ENCODE peak calls at places on chromosome 15, in seven cellular contexts. One of them, this sample, is unnamed.

GRCh38 chr15:64246364-64247189 is 83.8 kb upstream of the PPIB start:
- DNase-seq in activated CD8-positive, alpha-beta memory T cell treated with anti-CD3 and anti-CD28 coated beads, Interleukin-2, amount 10 ng/mL, durations not matched to agents 7 days and 5 days: peak
- DNase-seq in activated naive CD8-positive, alpha-beta T cell treated with anti-CD3 and anti-CD28 coated beads, Interleukin-2, amount 50 U/mL, for 24 hours: peak
- DNase-seq in activated T-cell treated with anti-CD3 and anti-CD28 coated beads, Interleukin-2, amount 50 U/mL, for 4 hours: no peak
- DNase-seq in DMS53: peak
- DNase-seq in stimulated activated CD4-positive, alpha-beta T cell treated with anti-CD3 and anti-CD28 coated beads, TNF-alpha, amount 100 ng/mL, for 24 hours: peak
- DNase-seq in nephron progenitor cell: no peak
- DNase-seq in this sample: no peak

GRCh38 chr15:31366169-31366734 is 39.6 kb downstream of the KLF13 start:
- DNase-seq in activated CD8-positive, alpha-beta memory T cell treated with anti-CD3 and anti-CD28 coated beads, Interleukin-2, amount 10 ng/mL, durations not matched to agents 7 days and 5 days: peak
- DNase-seq in DMS53: no peak
- DNase-seq in activated T-cell treated with anti-CD3 and anti-CD28 coated beads, Interleukin-2, amount 50 U/mL, for 4 hours: no peak
- DNase-seq in nephron progenitor cell: no peak
- DNase-seq in activated naive CD8-positive, alpha-beta T cell treated with anti-CD3 and anti-CD28 coated beads, Interleukin-2, amount 50 U/mL, for 24 hours: no peak
- DNase-seq in stimulated activated CD4-positive, alpha-beta T cell treated with anti-CD3 and anti-CD28 coated beads, TNF-alpha, amount 100 ng/mL, for 24 hours: no peak
- DNase-seq in this sample: no peak

GRCh38 chr15:60255390-60255789 is 142.4 kb downstream of the ANXA2 start:
- DNase-seq in DMS53: peak
- DNase-seq in nephron progenitor cell: no peak
- DNase-seq in activated CD8-positive, alpha-beta memory T cell treated with anti-CD3 and anti-CD28 coated beads, Interleukin-2, amount 10 ng/mL, durations not matched to agents 7 days and 5 days: peak
- DNase-seq in stimulated activated CD4-positive, alpha-beta T cell treated with anti-CD3 and anti-CD28 coated beads, TNF-alpha, amount 100 ng/mL, for 24 hours: no peak
- DNase-seq in activated T-cell treated with anti-CD3 and anti-CD28 coated beads, Interleukin-2, amount 50 U/mL, for 4 hours: no peak
- DNase-seq in activated naive CD8-positive, alpha-beta T cell treated with anti-CD3 and anti-CD28 coated beads, Interleukin-2, amount 50 U/mL, for 24 hours: no peak
- DNase-seq in this sample: no peak

GRCh38 chr15:70154440-70155347 is 57.0 kb upstream of the TLE3 start:
- DNase-seq in DMS53: peak
- DNase-seq in activated CD8-positive, alpha-beta memory T cell treated with anti-CD3 and anti-CD28 coated beads, Interleukin-2, amount 10 ng/mL, durations not matched to agents 7 days and 5 days: no peak
- DNase-seq in activated naive CD8-positive, alpha-beta T cell treated with anti-CD3 and anti-CD28 coated beads, Interleukin-2, amount 50 U/mL, for 24 hours: no peak
- DNase-seq in stimulated activated CD4-positive, alpha-beta T cell treated with anti-CD3 and anti-CD28 coated beads, TNF-alpha, amount 100 ng/mL, for 24 hours: no peak
- DNase-seq in activated T-cell treated with anti-CD3 and anti-CD28 coated beads, Interleukin-2, amount 50 U/mL, for 4 hours: no peak
- DNase-seq in nephron progenitor cell: peak
- DNase-seq in this sample: peak

GRCh38 chr15:62745621-62746180 is 296.8 kb upstream of the TPM1 start:
- DNase-seq in stimulated activated CD4-positive, alpha-beta T cell treated with anti-CD3 and anti-CD28 coated beads, TNF-alpha, amount 100 ng/mL, for 24 hours: no peak
- DNase-seq in nephron progenitor cell: no peak
- DNase-seq in DMS53: no peak
- DNase-seq in activated CD8-positive, alpha-beta memory T cell treated with anti-CD3 and anti-CD28 coated beads, Interleukin-2, amount 10 ng/mL, durations not matched to agents 7 days and 5 days: no peak
- DNase-seq in activated T-cell treated with anti-CD3 and anti-CD28 coated beads, Interleukin-2, amount 50 U/mL, for 4 hours: no peak
- DNase-seq in activated naive CD8-positive, alpha-beta T cell treated with anti-CD3 and anti-CD28 coated beads, Interleukin-2, amount 50 U/mL, for 24 hours: no peak
- DNase-seq in this sample: no peak

GRCh38 chr15:52162260-52162659 is 28.9 kb downstream of the GNB5 start:
- DNase-seq in DMS53: no peak
- DNase-seq in nephron progenitor cell: no peak
- DNase-seq in activated T-cell treated with anti-CD3 and anti-CD28 coated beads, Interleukin-2, amount 50 U/mL, for 4 hours: no peak
- DNase-seq in stimulated activated CD4-positive, alpha-beta T cell treated with anti-CD3 and anti-CD28 coated beads, TNF-alpha, amount 100 ng/mL, for 24 hours: no peak
- DNase-seq in activated naive CD8-positive, alpha-beta T cell treated with anti-CD3 and anti-CD28 coated beads, Interleukin-2, amount 50 U/mL, for 24 hours: no peak
- DNase-seq in activated CD8-positive, alpha-beta memory T cell treated with anti-CD3 and anti-CD28 coated beads, Interleukin-2, amount 10 ng/mL, durations not matched to agents 7 days and 5 days: no peak
- DNase-seq in this sample: no peak

GRCh38 chr15:63372753-63373152 is 8.9 kb downstream of the CA12 start:
- DNase-seq in nephron progenitor cell: no peak
- DNase-seq in activated naive CD8-positive, alpha-beta T cell treated with anti-CD3 and anti-CD28 coated beads, Interleukin-2, amount 50 U/mL, for 24 hours: no peak
- DNase-seq in DMS53: no peak
- DNase-seq in stimulated activated CD4-positive, alpha-beta T cell treated with anti-CD3 and anti-CD28 coated beads, TNF-alpha, amount 100 ng/mL, for 24 hours: no peak
- DNase-seq in activated T-cell treated with anti-CD3 and anti-CD28 coated beads, Interleukin-2, amount 50 U/mL, for 4 hours: no peak
- DNase-seq in activated CD8-positive, alpha-beta memory T cell treated with anti-CD3 and anti-CD28 coated beads, Interleukin-2, amount 10 ng/mL, durations not matched to agents 7 days and 5 days: no peak
- DNase-seq in this sample: no peak

GRCh38 chr15:78502641-78503040 is 4.7 kb upstream of the HYKK start:
- DNase-seq in DMS53: no peak
- DNase-seq in stimulated activated CD4-positive, alpha-beta T cell treated with anti-CD3 and anti-CD28 coated beads, TNF-alpha, amount 100 ng/mL, for 24 hours: no peak
- DNase-seq in activated T-cell treated with anti-CD3 and anti-CD28 coated beads, Interleukin-2, amount 50 U/mL, for 4 hours: no peak
- DNase-seq in nephron progenitor cell: no peak
- DNase-seq in activated naive CD8-positive, alpha-beta T cell treated with anti-CD3 and anti-CD28 coated beads, Interleukin-2, amount 50 U/mL, for 24 hours: no peak
- DNase-seq in activated CD8-positive, alpha-beta memory T cell treated with anti-CD3 and anti-CD28 coated beads, Interleukin-2, amount 10 ng/mL, durations not matched to agents 7 days and 5 days: no peak
- DNase-seq in this sample: no peak

GRCh38 chr15:45205192-45205591 is 17.4 kb upstream of the SHF start:
- DNase-seq in DMS53: peak
- DNase-seq in stimulated activated CD4-positive, alpha-beta T cell treated with anti-CD3 and anti-CD28 coated beads, TNF-alpha, amount 100 ng/mL, for 24 hours: peak
- DNase-seq in activated CD8-positive, alpha-beta memory T cell treated with anti-CD3 and anti-CD28 coated beads, Interleukin-2, amount 10 ng/mL, durations not matched to agents 7 days and 5 days: peak
- DNase-seq in activated naive CD8-positive, alpha-beta T cell treated with anti-CD3 and anti-CD28 coated beads, Interleukin-2, amount 50 U/mL, for 24 hours: peak
- DNase-seq in activated T-cell treated with anti-CD3 and anti-CD28 coated beads, Interleukin-2, amount 50 U/mL, for 4 hours: peak
- DNase-seq in nephron progenitor cell: peak
- DNase-seq in this sample: peak

GRCh38 chr15:81010086-81010485 is 9.4 kb downstream of the TLNRD1 start:
- DNase-seq in DMS53: no peak
- DNase-seq in stimulated activated CD4-positive, alpha-beta T cell treated with anti-CD3 and anti-CD28 coated beads, TNF-alpha, amount 100 ng/mL, for 24 hours: no peak
- DNase-seq in activated T-cell treated with anti-CD3 and anti-CD28 coated beads, Interleukin-2, amount 50 U/mL, for 4 hours: no peak
- DNase-seq in activated naive CD8-positive, alpha-beta T cell treated with anti-CD3 and anti-CD28 coated beads, Interleukin-2, amount 50 U/mL, for 24 hours: no peak
- DNase-seq in nephron progenitor cell: no peak
- DNase-seq in activated CD8-positive, alpha-beta memory T cell treated with anti-CD3 and anti-CD28 coated beads, Interleukin-2, amount 10 ng/mL, durations not matched to agents 7 days and 5 days: no peak
- DNase-seq in this sample: no peak

GRCh38 chr15:89802986-89803820 is 11.4 kb downstream of the ANPEP start:
- DNase-seq in activated T-cell treated with anti-CD3 and anti-CD28 coated beads, Interleukin-2, amount 50 U/mL, for 4 hours: no peak
- DNase-seq in activated naive CD8-positive, alpha-beta T cell treated with anti-CD3 and anti-CD28 coated beads, Interleukin-2, amount 50 U/mL, for 24 hours: no peak
- DNase-seq in DMS53: no peak
- DNase-seq in stimulated activated CD4-positive, alpha-beta T cell treated with anti-CD3 and anti-CD28 coated beads, TNF-alpha, amount 100 ng/mL, for 24 hours: no peak
- DNase-seq in activated CD8-positive, alpha-beta memory T cell treated with anti-CD3 and anti-CD28 coated beads, Interleukin-2, amount 10 ng/mL, durations not matched to agents 7 days and 5 days: no peak
- DNase-seq in nephron progenitor cell: no peak
- DNase-seq in this sample: no peak

GRCh38 chr15:55282284-55282833 is 7.3 kb downstream of the RAB27A start:
- DNase-seq in activated CD8-positive, alpha-beta memory T cell treated with anti-CD3 and anti-CD28 coated beads, Interleukin-2, amount 10 ng/mL, durations not matched to agents 7 days and 5 days: peak
- DNase-seq in stimulated activated CD4-positive, alpha-beta T cell treated with anti-CD3 and anti-CD28 coated beads, TNF-alpha, amount 100 ng/mL, for 24 hours: no peak
- DNase-seq in nephron progenitor cell: no peak
- DNase-seq in DMS53: no peak
- DNase-seq in activated naive CD8-positive, alpha-beta T cell treated with anti-CD3 and anti-CD28 coated beads, Interleukin-2, amount 50 U/mL, for 24 hours: no peak
- DNase-seq in activated T-cell treated with anti-CD3 and anti-CD28 coated beads, Interleukin-2, amount 50 U/mL, for 4 hours: no peak
- DNase-seq in this sample: no peak

GRCh38 chr15:29952245-29952644 is 130.0 kb upstream of the TJP1 start:
- DNase-seq in activated T-cell treated with anti-CD3 and anti-CD28 coated beads, Interleukin-2, amount 50 U/mL, for 4 hours: no peak
- DNase-seq in activated CD8-positive, alpha-beta memory T cell treated with anti-CD3 and anti-CD28 coated beads, Interleukin-2, amount 10 ng/mL, durations not matched to agents 7 days and 5 days: no peak
- DNase-seq in nephron progenitor cell: no peak
- DNase-seq in stimulated activated CD4-positive, alpha-beta T cell treated with anti-CD3 and anti-CD28 coated beads, TNF-alpha, amount 100 ng/mL, for 24 hours: no peak
- DNase-seq in DMS53: no peak
- DNase-seq in activated naive CD8-positive, alpha-beta T cell treated with anti-CD3 and anti-CD28 coated beads, Interleukin-2, amount 50 U/mL, for 24 hours: no peak
- DNase-seq in this sample: no peak

GRCh38 chr15:70438776-70439175 is 324.6 kb downstream of the UACA start:
- DNase-seq in activated T-cell treated with anti-CD3 and anti-CD28 coated beads, Interleukin-2, amount 50 U/mL, for 4 hours: no peak
- DNase-seq in DMS53: no peak
- DNase-seq in nephron progenitor cell: no peak
- DNase-seq in stimulated activated CD4-positive, alpha-beta T cell treated with anti-CD3 and anti-CD28 coated beads, TNF-alpha, amount 100 ng/mL, for 24 hours: no peak
- DNase-seq in activated CD8-positive, alpha-beta memory T cell treated with anti-CD3 and anti-CD28 coated beads, Interleukin-2, amount 10 ng/mL, durations not matched to agents 7 days and 5 days: no peak
- DNase-seq in activated naive CD8-positive, alpha-beta T cell treated with anti-CD3 and anti-CD28 coated beads, Interleukin-2, amount 50 U/mL, for 24 hours: no peak
- DNase-seq in this sample: no peak

GRCh38 chr15:31974855-31975421 is 55.4 kb upstream of the CHRNA7 start:
- DNase-seq in activated CD8-positive, alpha-beta memory T cell treated with anti-CD3 and anti-CD28 coated beads, Interleukin-2, amount 10 ng/mL, durations not matched to agents 7 days and 5 days: no peak
- DNase-seq in activated naive CD8-positive, alpha-beta T cell treated with anti-CD3 and anti-CD28 coated beads, Interleukin-2, amount 50 U/mL, for 24 hours: peak
- DNase-seq in activated T-cell treated with anti-CD3 and anti-CD28 coated beads, Interleukin-2, amount 50 U/mL, for 4 hours: no peak
- DNase-seq in nephron progenitor cell: peak
- DNase-seq in DMS53: peak
- DNase-seq in stimulated activated CD4-positive, alpha-beta T cell treated with anti-CD3 and anti-CD28 coated beads, TNF-alpha, amount 100 ng/mL, for 24 hours: peak
- DNase-seq in this sample: peak

GRCh38 chr15:86444527-86444926 is 364.9 kb downstream of the AGBL1 start:
- DNase-seq in nephron progenitor cell: peak
- DNase-seq in DMS53: no peak
- DNase-seq in activated T-cell treated with anti-CD3 and anti-CD28 coated beads, Interleukin-2, amount 50 U/mL, for 4 hours: no peak
- DNase-seq in activated naive CD8-positive, alpha-beta T cell treated with anti-CD3 and anti-CD28 coated beads, Interleukin-2, amount 50 U/mL, for 24 hours: no peak
- DNase-seq in stimulated activated CD4-positive, alpha-beta T cell treated with anti-CD3 and anti-CD28 coated beads, TNF-alpha, amount 100 ng/mL, for 24 hours: no peak
- DNase-seq in activated CD8-positive, alpha-beta memory T cell treated with anti-CD3 and anti-CD28 coated beads, Interleukin-2, amount 10 ng/mL, durations not matched to agents 7 days and 5 days: no peak
- DNase-seq in this sample: no peak

GRCh38 chr15:29682361-29682760 is 139.9 kb downstream of the TJP1 start:
- DNase-seq in activated T-cell treated with anti-CD3 and anti-CD28 coated beads, Interleukin-2, amount 50 U/mL, for 4 hours: no peak
- DNase-seq in nephron progenitor cell: no peak
- DNase-seq in DMS53: no peak
- DNase-seq in stimulated activated CD4-positive, alpha-beta T cell treated with anti-CD3 and anti-CD28 coated beads, TNF-alpha, amount 100 ng/mL, for 24 hours: no peak
- DNase-seq in activated naive CD8-positive, alpha-beta T cell treated with anti-CD3 and anti-CD28 coated beads, Interleukin-2, amount 50 U/mL, for 24 hours: no peak
- DNase-seq in activated CD8-positive, alpha-beta memory T cell treated with anti-CD3 and anti-CD28 coated beads, Interleukin-2, amount 10 ng/mL, durations not matched to agents 7 days and 5 days: no peak
- DNase-seq in this sample: no peak

GRCh38 chr15:73677146-73677607 is 7.0 kb upstream of the CD276 start:
- DNase-seq in activated naive CD8-positive, alpha-beta T cell treated with anti-CD3 and anti-CD28 coated beads, Interleukin-2, amount 50 U/mL, for 24 hours: peak
- DNase-seq in activated CD8-positive, alpha-beta memory T cell treated with anti-CD3 and anti-CD28 coated beads, Interleukin-2, amount 10 ng/mL, durations not matched to agents 7 days and 5 days: peak
- DNase-seq in nephron progenitor cell: peak
- DNase-seq in DMS53: peak
- DNase-seq in activated T-cell treated with anti-CD3 and anti-CD28 coated beads, Interleukin-2, amount 50 U/mL, for 4 hours: peak
- DNase-seq in stimulated activated CD4-positive, alpha-beta T cell treated with anti-CD3 and anti-CD28 coated beads, TNF-alpha, amount 100 ng/mL, for 24 hours: peak
- DNase-seq in this sample: peak

GRCh38 chr15:62126364-62126763 is 38.7 kb downstream of the C2CD4B start:
- DNase-seq in nephron progenitor cell: no peak
- DNase-seq in activated naive CD8-positive, alpha-beta T cell treated with anti-CD3 and anti-CD28 coated beads, Interleukin-2, amount 50 U/mL, for 24 hours: no peak
- DNase-seq in activated T-cell treated with anti-CD3 and anti-CD28 coated beads, Interleukin-2, amount 50 U/mL, for 4 hours: no peak
- DNase-seq in activated CD8-positive, alpha-beta memory T cell treated with anti-CD3 and anti-CD28 coated beads, Interleukin-2, amount 10 ng/mL, durations not matched to agents 7 days and 5 days: no peak
- DNase-seq in DMS53: no peak
- DNase-seq in stimulated activated CD4-positive, alpha-beta T cell treated with anti-CD3 and anti-CD28 coated beads, TNF-alpha, amount 100 ng/mL, for 24 hours: no peak
- DNase-seq in this sample: no peak

GRCh38 chr15:60364306-60364924 is 33.4 kb downstream of the ANXA2 start:
- DNase-seq in nephron progenitor cell: no peak
- DNase-seq in stimulated activated CD4-positive, alpha-beta T cell treated with anti-CD3 and anti-CD28 coated beads, TNF-alpha, amount 100 ng/mL, for 24 hours: no peak
- DNase-seq in activated T-cell treated with anti-CD3 and anti-CD28 coated beads, Interleukin-2, amount 50 U/mL, for 4 hours: no peak
- DNase-seq in activated CD8-positive, alpha-beta memory T cell treated with anti-CD3 and anti-CD28 coated beads, Interleukin-2, amount 10 ng/mL, durations not matched to agents 7 days and 5 days: no peak
- DNase-seq in activated naive CD8-positive, alpha-beta T cell treated with anti-CD3 and anti-CD28 coated beads, Interleukin-2, amount 50 U/mL, for 24 hours: no peak
- DNase-seq in DMS53: no peak
- DNase-seq in this sample: no peak

GRCh38 chr15:91549581-91549980 is 303.9 kb upstream of the SLCO3A1 start:
- DNase-seq in activated T-cell treated with anti-CD3 and anti-CD28 coated beads, Interleukin-2, amount 50 U/mL, for 4 hours: no peak
- DNase-seq in nephron progenitor cell: no peak
- DNase-seq in DMS53: peak
- DNase-seq in stimulated activated CD4-positive, alpha-beta T cell treated with anti-CD3 and anti-CD28 coated beads, TNF-alpha, amount 100 ng/mL, for 24 hours: no peak
- DNase-seq in activated naive CD8-positive, alpha-beta T cell treated with anti-CD3 and anti-CD28 coated beads, Interleukin-2, amount 50 U/mL, for 24 hours: no peak
- DNase-seq in activated CD8-positive, alpha-beta memory T cell treated with anti-CD3 and anti-CD28 coated beads, Interleukin-2, amount 10 ng/mL, durations not matched to agents 7 days and 5 days: no peak
- DNase-seq in this sample: no peak

GRCh38 chr15:38724827-38725226 is 160.2 kb upstream of the RASGRP1 start:
- DNase-seq in activated CD8-positive, alpha-beta memory T cell treated with anti-CD3 and anti-CD28 coated beads, Interleukin-2, amount 10 ng/mL, durations not matched to agents 7 days and 5 days: no peak
- DNase-seq in DMS53: no peak
- DNase-seq in activated naive CD8-positive, alpha-beta T cell treated with anti-CD3 and anti-CD28 coated beads, Interleukin-2, amount 50 U/mL, for 24 hours: no peak
- DNase-seq in activated T-cell treated with anti-CD3 and anti-CD28 coated beads, Interleukin-2, amount 50 U/mL, for 4 hours: no peak
- DNase-seq in nephron progenitor cell: no peak
- DNase-seq in stimulated activated CD4-positive, alpha-beta T cell treated with anti-CD3 and anti-CD28 coated beads, TNF-alpha, amount 100 ng/mL, for 24 hours: no peak
- DNase-seq in this sample: no peak

GRCh38 chr15:101456079-101456791 is 33.3 kb downstream of the PCSK6 start:
- DNase-seq in stimulated activated CD4-positive, alpha-beta T cell treated with anti-CD3 and anti-CD28 coated beads, TNF-alpha, amount 100 ng/mL, for 24 hours: no peak
- DNase-seq in DMS53: no peak
- DNase-seq in activated T-cell treated with anti-CD3 and anti-CD28 coated beads, Interleukin-2, amount 50 U/mL, for 4 hours: no peak
- DNase-seq in activated naive CD8-positive, alpha-beta T cell treated with anti-CD3 and anti-CD28 coated beads, Interleukin-2, amount 50 U/mL, for 24 hours: no peak
- DNase-seq in activated CD8-positive, alpha-beta memory T cell treated with anti-CD3 and anti-CD28 coated beads, Interleukin-2, amount 10 ng/mL, durations not matched to agents 7 days and 5 days: no peak
- DNase-seq in nephron progenitor cell: no peak
- DNase-seq in this sample: no peak

GRCh38 chr15:27449041-27449440 is 478.1 kb downstream of the GABRG3 start:
- DNase-seq in DMS53: no peak
- DNase-seq in activated CD8-positive, alpha-beta memory T cell treated with anti-CD3 and anti-CD28 coated beads, Interleukin-2, amount 10 ng/mL, durations not matched to agents 7 days and 5 days: no peak
- DNase-seq in activated T-cell treated with anti-CD3 and anti-CD28 coated beads, Interleukin-2, amount 50 U/mL, for 4 hours: no peak
- DNase-seq in nephron progenitor cell: no peak
- DNase-seq in activated naive CD8-positive, alpha-beta T cell treated with anti-CD3 and anti-CD28 coated beads, Interleukin-2, amount 50 U/mL, for 24 hours: no peak
- DNase-seq in stimulated activated CD4-positive, alpha-beta T cell treated with anti-CD3 and anti-CD28 coated beads, TNF-alpha, amount 100 ng/mL, for 24 hours: no peak
- DNase-seq in this sample: no peak

GRCh38 chr15:97995192-97995591 is 34.7 kb downstream of the ARRDC4 start:
- DNase-seq in activated naive CD8-positive, alpha-beta T cell treated with anti-CD3 and anti-CD28 coated beads, Interleukin-2, amount 50 U/mL, for 24 hours: no peak
- DNase-seq in DMS53: no peak
- DNase-seq in activated T-cell treated with anti-CD3 and anti-CD28 coated beads, Interleukin-2, amount 50 U/mL, for 4 hours: no peak
- DNase-seq in stimulated activated CD4-positive, alpha-beta T cell treated with anti-CD3 and anti-CD28 coated beads, TNF-alpha, amount 100 ng/mL, for 24 hours: no peak
- DNase-seq in nephron progenitor cell: no peak
- DNase-seq in activated CD8-positive, alpha-beta memory T cell treated with anti-CD3 and anti-CD28 coated beads, Interleukin-2, amount 10 ng/mL, durations not matched to agents 7 days and 5 days: no peak
- DNase-seq in this sample: no peak

GRCh38 chr15:85792872-85793621 is 1.7 kb downstream of the KLHL25 start:
- DNase-seq in activated naive CD8-positive, alpha-beta T cell treated with anti-CD3 and anti-CD28 coated beads, Interleukin-2, amount 50 U/mL, for 24 hours: no peak
- DNase-seq in DMS53: no peak
- DNase-seq in stimulated activated CD4-positive, alpha-beta T cell treated with anti-CD3 and anti-CD28 coated beads, TNF-alpha, amount 100 ng/mL, for 24 hours: peak
- DNase-seq in activated CD8-positive, alpha-beta memory T cell treated with anti-CD3 and anti-CD28 coated beads, Interleukin-2, amount 10 ng/mL, durations not matched to agents 7 days and 5 days: no peak
- DNase-seq in nephron progenitor cell: no peak
- DNase-seq in activated T-cell treated with anti-CD3 and anti-CD28 coated beads, Interleukin-2, amount 50 U/mL, for 4 hours: peak
- DNase-seq in this sample: no peak

GRCh38 chr15:62112616-62113593 is 46.1 kb downstream of the C2CD4A start:
- DNase-seq in nephron progenitor cell: no peak
- DNase-seq in activated naive CD8-positive, alpha-beta T cell treated with anti-CD3 and anti-CD28 coated beads, Interleukin-2, amount 50 U/mL, for 24 hours: no peak
- DNase-seq in activated CD8-positive, alpha-beta memory T cell treated with anti-CD3 and anti-CD28 coated beads, Interleukin-2, amount 10 ng/mL, durations not matched to agents 7 days and 5 days: no peak
- DNase-seq in activated T-cell treated with anti-CD3 and anti-CD28 coated beads, Interleukin-2, amount 50 U/mL, for 4 hours: no peak
- DNase-seq in DMS53: peak
- DNase-seq in stimulated activated CD4-positive, alpha-beta T cell treated with anti-CD3 and anti-CD28 coated beads, TNF-alpha, amount 100 ng/mL, for 24 hours: no peak
- DNase-seq in this sample: no peak

GRCh38 chr15:57861039-57861638 is 154.6 kb downstream of the POLR2M start:
- DNase-seq in DMS53: peak
- DNase-seq in stimulated activated CD4-positive, alpha-beta T cell treated with anti-CD3 and anti-CD28 coated beads, TNF-alpha, amount 100 ng/mL, for 24 hours: no peak
- DNase-seq in activated naive CD8-positive, alpha-beta T cell treated with anti-CD3 and anti-CD28 coated beads, Interleukin-2, amount 50 U/mL, for 24 hours: no peak
- DNase-seq in activated T-cell treated with anti-CD3 and anti-CD28 coated beads, Interleukin-2, amount 50 U/mL, for 4 hours: no peak
- DNase-seq in activated CD8-positive, alpha-beta memory T cell treated with anti-CD3 and anti-CD28 coated beads, Interleukin-2, amount 10 ng/mL, durations not matched to agents 7 days and 5 days: no peak
- DNase-seq in nephron progenitor cell: peak
- DNase-seq in this sample: peak